ENCODE peak calls at places on chromosomes 16 and 17, in nine cellular contexts. V, U, B, F, I, C, G, Q and N are unnamed samples.

GRCh38 chr16:75948886-75949285 is 222.6 kb upstream of the CPHXL start:
- DNase-seq in F (no peak), C (no peak), Q (no peak), V (no peak), B (no peak), U (no peak), G (no peak), I (no peak), N (no peak)

GRCh38 chr17:77995146-77995852 is 36.8 kb downstream of the TNRC6C start:
- DNase-seq in Q (no peak), B (peak), F (no peak), U (peak), I (no peak), V (no peak), G (no peak), C (no peak), N (no peak)

GRCh38 chr16:31513126-31513525 is 4.9 kb upstream of the RUSF1 start:
- DNase-seq in U (no peak), V (no peak), F (peak), C (peak), B (no peak), I (no peak), Q (peak), G (no peak), N (no peak)

GRCh38 chr17:45114117-45114932 is 18.0 kb downstream of the PLCD3 start:
- DNase-seq in F (no peak), V (no peak), Q (no peak), G (no peak), I (no peak), U (no peak), C (no peak), B (no peak), N (no peak)

GRCh38 chr17:21287703-21288449 is 3.4 kb downstream of the MAP2K3 start:
- DNase-seq in V (peak), G (no peak), F (peak), Q (peak), I (peak), C (peak), B (peak), U (peak), N (no peak)

GRCh38 chr17:35087731-35088646 is 24.5 kb upstream of the RFFL start:
- DNase-seq in U (peak), C (peak), G (peak), V (peak), F (peak), I (no peak), Q (peak), B (no peak), N (peak)

GRCh38 chr17:44070455-44071197 is at the start of gene G6PC3:
- DNase-seq in F (peak), Q (peak), C (peak), U (peak), I (peak), V (peak), B (peak), G (peak), N (peak)

GRCh38 chr16:1275791-1276579 is 20.1 kb downstream of the TPSD1 start:
- DNase-seq in Q (no peak), B (no peak), G (no peak), I (no peak), C (no peak), V (no peak), F (no peak), U (no peak), N (no peak)